ENCODE peak calls at places on chromosomes 2 and 18, in ten cellular contexts. L is prostate gland, C is tibial artery, N is psoas muscle, H is transverse colon, K is hepatocyte, B is IMR-90, A is GM23248, I is mammary epithelial cell, E is BJ. W is an unnamed sample.

GRCh38 chr18:69250305-69251151 is 150.2 kb upstream of the DOK6 start:
- DNase-seq in L (no peak), C (no peak), N (no peak), H (no peak), K (peak; percentile 5), B (peak; percentile 55), A (peak; percentile 90), I (no peak), E (peak; percentile 44), W (no peak)

GRCh38 chr2:104861295-104862060 is 7.6 kb downstream of the POU3F3 start:
- DNase-seq in L (no peak), C (no peak), N (no peak), H (no peak), K (no peak), B (no peak), A (no peak), I (no peak), E (no peak), W (peak; percentile 69)

GRCh38 chr2:187319441-187320108 is 128.5 kb downstream of the CALCRL start:
- DNase-seq in L (no peak), C (no peak), N (no peak), H (no peak), K (no peak), B (no peak), A (peak; percentile 30), I (peak; percentile 4), E (no peak), W (no peak)

GRCh38 chr2:172792711-172793110 is 57.1 kb downstream of the RAPGEF4 start:
- DNase-seq in L (no peak), C (no peak), N (no peak), H (no peak), K (no peak), B (peak; percentile 68), A (peak; percentile 21), I (peak; percentile 40), E (no peak), W (no peak)

GRCh38 chr2:145431181-145431951 is 911.4 kb upstream of the ZEB2 start:
- DNase-seq in L (no peak), C (no peak), N (no peak), H (no peak), K (peak; percentile 56), B (no peak), A (no peak), I (no peak), E (no peak), W (peak; percentile 1)

GRCh38 chr2:3116371-3116770 is 261.2 kb downstream of the EIPR1 start:
- DNase-seq in L (no peak), C (peak; percentile 54), N (no peak), H (no peak), K (no peak), B (no peak), A (no peak), I (no peak), E (no peak), W (no peak)

GRCh38 chr18:9578306-9578705 is 36.1 kb downstream of the PPP4R1 start:
- DNase-seq in L (no peak), C (no peak), N (no peak), H (no peak), K (no peak), B (peak; percentile 39), A (peak; percentile 41), I (peak; percentile 24), E (no peak), W (no peak)

GRCh38 chr2:67451086-67451832 is 54.1 kb downstream of the ETAA1 start:
- DNase-seq in L (peak; percentile 40), C (no peak), N (no peak), H (no peak), K (peak; percentile 45), B (peak; percentile 85), A (peak; percentile 84), I (peak; percentile 100), E (peak; percentile 10), W (no peak)

GRCh38 chr2:19714926-19715325 is 186.9 kb downstream of the TTC32 start:
- DNase-seq in L (no peak), C (no peak), N (no peak), H (no peak), K (no peak), B (peak; percentile 54), A (peak; percentile 21), I (no peak), E (no peak), W (no peak)

GRCh38 chr2:169509230-169509917 is at the start of gene KLHL41:
- DNase-seq in L (no peak), C (no peak), N (no peak), H (no peak), K (no peak), B (peak; percentile 50), A (peak; percentile 48), I (peak; percentile 20), E (no peak), W (peak; percentile 32)

GRCh38 chr2:129431881-129432280 is 547.6 kb upstream of the RAB6C start:
- DNase-seq in L (no peak), C (no peak), N (no peak), H (no peak), K (no peak), B (no peak), A (no peak), I (no peak), E (no peak), W (no peak)

GRCh38 chr18:54284967-54285785 is 15.9 kb downstream of the POLI start:
- DNase-seq in L (no peak), C (no peak), N (no peak), H (peak; percentile 31), K (no peak), B (peak; percentile 75), A (peak; percentile 81), I (peak; percentile 75), E (no peak), W (no peak)

GRCh38 chr2:191001032-191001431 is 12.9 kb downstream of the STAT1 start:
- DNase-seq in L (peak; percentile 26), C (no peak), N (no peak), H (no peak), K (no peak), B (no peak), A (no peak), I (peak; percentile 91), E (no peak), W (no peak)

GRCh38 chr18:48919547-48919946 is 31.2 kb downstream of the SMAD7 start:
- DNase-seq in L (no peak), C (peak; percentile 57), N (no peak), H (no peak), K (no peak), B (no peak), A (peak; percentile 17), I (no peak), E (no peak), W (no peak)

GRCh38 chr2:129710670-129711495 is 268.6 kb upstream of the RAB6C start:
- DNase-seq in L (no peak), C (no peak), N (no peak), H (no peak), K (no peak), B (no peak), A (no peak), I (no peak), E (no peak), W (peak; percentile 59)

GRCh38 chr2:40642261-40642660 is 190.4 kb upstream of the SLC8A1 start:
- DNase-seq in L (no peak), C (no peak), N (no peak), H (no peak), K (no peak), B (no peak), A (peak; percentile 2), I (no peak), E (no peak), W (no peak)

GRCh38 chr18:25518716-25519053 is 166.7 kb upstream of the ZNF521 start:
- DNase-seq in L (no peak), C (no peak), N (no peak), H (no peak), K (no peak), B (no peak), A (no peak), I (no peak), E (no peak), W (no peak)

GRCh38 chr2:99471635-99472326 is 18.0 kb downstream of the REV1 start:
- DNase-seq in L (no peak), C (no peak), N (no peak), H (no peak), K (no peak), B (no peak), A (no peak), I (peak; percentile 84), E (no peak), W (no peak)

GRCh38 chr2:229084467-229084866 is 186.6 kb downstream of the PID1 start:
- DNase-seq in L (no peak), C (no peak), N (no peak), H (no peak), K (no peak), B (no peak), A (peak; percentile 42), I (no peak), E (no peak), W (no peak)
- H3K4me3 ChIP-seq in L (no peak overlapping the region), C (no peak overlapping the region), N (no peak overlapping the region), H (no peak overlapping the region), K (no peak overlapping the region), B (no peak overlapping the region), A (no peak overlapping the region), I (no peak overlapping the region), E (no peak overlapping the region), W (no peak overlapping the region)

GRCh38 chr2:11761259-11761658 is 14.8 kb downstream of the LPIN1 start:
- DNase-seq in L (no peak), C (no peak), N (no peak), H (no peak), K (no peak), B (no peak), A (no peak), I (no peak), E (no peak), W (no peak)
- H3K36me3 ChIP-seq in L (no peaks in the 10 kb centered on the region), C (peaks cover 9% of the 10 kb centered on the region), N (peaks cover 4% of the 10 kb centered on the region), H (no peaks in the 10 kb centered on the region), K (no peaks in the 10 kb centered on the region), B (peaks cover 19% of the 10 kb centered on the region), A (no peaks in the 10 kb centered on the region), I (peaks cover 6% of the 10 kb centered on the region), E (peaks cover 11% of the 10 kb centered on the region), W (peaks cover 2% of the 10 kb centered on the region)

DNA sequence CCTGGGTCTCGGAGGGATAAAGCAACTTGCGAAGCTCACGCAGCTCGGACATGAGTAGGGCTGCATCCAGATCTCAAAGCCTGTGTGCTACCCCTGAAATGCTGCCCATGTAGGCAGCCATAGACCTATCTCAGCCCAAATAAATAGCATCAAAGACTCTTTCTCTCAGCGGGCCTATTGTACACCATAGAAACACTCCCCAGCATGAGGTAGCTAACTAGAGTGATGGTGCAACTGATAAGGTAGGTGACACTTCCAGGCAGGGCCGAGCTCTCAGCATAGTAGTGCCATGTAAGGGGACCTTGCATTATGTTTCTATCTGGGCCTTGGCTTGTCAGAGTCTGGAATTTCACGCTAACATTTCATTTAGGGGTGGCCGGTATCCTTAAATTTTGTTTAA is 52.4 kb downstream of the RABL2A start:
- DNase-seq in L (no peak), C (no peak), N (no peak), H (no peak), K (no peak), B (no peak), A (no peak), I (no peak), E (no peak), W (no peak)
- H3K27me3 ChIP-seq in L (no peaks in the 10 kb centered on the region), C (no peaks in the 10 kb centered on the region), N (no peaks in the 10 kb centered on the region), H (no peaks in the 10 kb centered on the region), K (no peaks in the 10 kb centered on the region), B (peaks cover 18% of the 10 kb centered on the region), A (peaks cover 14% of the 10 kb centered on the region), I (peaks cover 4% of the 10 kb centered on the region), E (no peaks in the 10 kb centered on the region), W (peaks cover 6% of the 10 kb centered on the region)

GRCh38 chr2:28048341-28048740 is 157.8 kb downstream of the BABAM2 start:
- DNase-seq in L (no peak), C (no peak), N (no peak), H (no peak), K (no peak), B (peak; percentile 68), A (no peak), I (no peak), E (no peak), W (no peak)
- H3K4me3 ChIP-seq in L (no peak overlapping the region), C (no peak overlapping the region), N (no peak overlapping the region), H (no peak overlapping the region), K (no peak overlapping the region), B (no peak overlapping the region), A (no peak overlapping the region), I (no peak overlapping the region), E (no peak overlapping the region), W (no peak overlapping the region)

W was measured in H7.